ENCODE peak calls at places on chromosomes 2 and 18, in five cellular contexts. G is skeletal muscle cell; N is prostate gland; A is A549; R is CD4-positive, CD25-positive, alpha-beta regulatory T cell. V is an unnamed sample.

GRCh38 chr2:207839575-207839974 is 69.9 kb upstream of the FZD5 start:
- DNase-seq in N (no peak), A (no peak), R (no peak), G (no peak), V (no peak)

GRCh38 chr2:142722086-142722485 is 155.4 kb upstream of the KYNU start:
- DNase-seq in G (no peak), N (no peak), A (no peak), R (no peak), V (no peak)

GRCh38 chr2:195486987-195487644 is 169.9 kb upstream of the SLC39A10 start:
- DNase-seq in G (peak; percentile 73), N (no peak), R (peak; percentile 22), A (peak; percentile 67), V (peak; percentile 23)

GRCh38 chr2:1847846-1848598 is 103.7 kb upstream of the PXDN start:
- DNase-seq in G (no peak), R (no peak), A (no peak), N (no peak), V (no peak)

GRCh38 chr18:41457730-41458129 is 497.3 kb upstream of the PIK3C3 start:
- DNase-seq in N (no peak), G (no peak), A (no peak), R (no peak), V (no peak)

GRCh38 chr2:26035110-26035728 is 1.3 kb downstream of the RAB10 start:
- DNase-seq in A (no peak), R (no peak), N (no peak), G (no peak), V (no peak)

GRCh38 chr2:5788447-5788846 is 96.3 kb downstream of the SOX11 start:
- DNase-seq in A (no peak), N (no peak), G (no peak), R (no peak), V (no peak)

GRCh38 chr2:47688561-47688960 is 94.4 kb upstream of the MSH6 start:
- DNase-seq in G (no peak), R (no peak), N (no peak), A (no peak), V (no peak)

GRCh38 chr18:48605408-48605845 is 66.6 kb downstream of the CTIF start:
- DNase-seq in G (no peak), A (peak; percentile 49), N (no peak), R (no peak), V (peak; percentile 50)

GRCh38 chr2:10265328-10266132 is 37.2 kb upstream of the HPCAL1 start:
- DNase-seq in A (no peak), N (no peak), G (no peak), R (no peak), V (no peak)

GRCh38 chr2:349390-349789 is 61.5 kb upstream of the ALKAL2 start:
- DNase-seq in A (no peak), N (no peak), R (no peak), G (no peak), V (no peak)

GRCh38 chr2:217839073-217839749 is 163.6 kb downstream of the TNS1 start:
- DNase-seq in R (no peak), G (no peak), N (no peak), A (no peak), V (no peak)

GRCh38 chr2:160076935-160077334 is 14.5 kb upstream of the PLA2R1 start:
- DNase-seq in A (no peak), G (no peak), R (no peak), N (no peak), V (no peak)

GRCh38 chr2:74099835-74100234 is 47.9 kb downstream of the BOLA3 start:
- DNase-seq in A (no peak), G (no peak), N (peak; percentile 46), R (no peak), V (no peak)

GRCh38 chr18:73881396-73881795 is 266.2 kb downstream of the FBXO15 start:
- DNase-seq in G (no peak), A (no peak), N (no peak), R (no peak), V (no peak)

GRCh38 chr18:37282386-37283037 is 283.1 kb downstream of the CELF4 start:
- DNase-seq in R (no peak), G (no peak), A (peak; percentile 6), N (no peak), V (no peak)

GRCh38 chr18:58205087-58205779 is 161.2 kb downstream of the NEDD4L start:
- DNase-seq in G (peak; percentile 59), N (no peak), R (no peak), A (no peak), V (no peak)

GRCh38 chr2:53786371-53787254 is at the start of the genes ASB3 and ERLEC1:
- DNase-seq in R (peak; percentile 85), N (peak; percentile 86), G (peak; percentile 54), A (peak; percentile 92), V (peak; percentile 57)

GRCh38 chr2:10028988-10029874 is 14.1 kb upstream of the KLF11 start:
- DNase-seq in N (no peak), G (no peak), R (peak; percentile 47), A (no peak), V (no peak)

GRCh38 chr2:238974510-238975166 is 126.8 kb downstream of the TWIST2 start:
- DNase-seq in A (peak; percentile 80), G (peak; percentile 75), R (no peak), N (no peak), V (peak; percentile 81)

GRCh38 chr2:127074358-127074757 is 32.6 kb downstream of the BIN1 start:
- DNase-seq in A (no peak), R (no peak), G (no peak), N (no peak), V (no peak)

GRCh38 chr2:80392446-80392845 is 87.9 kb upstream of the LRRTM1 start:
- DNase-seq in N (no peak), R (no peak), A (no peak), G (no peak), V (no peak)

GRCh38 chr18:54712315-54712714 is 116.0 kb upstream of the RAB27B start:
- DNase-seq in N (no peak), A (peak; percentile 10), R (no peak), G (peak; percentile 49), V (peak; percentile 35)

GRCh38 chr18:10681581-10682367 is 155.9 kb downstream of the NAPG start:
- DNase-seq in R (no peak), N (no peak), A (no peak), G (no peak), V (no peak)

GRCh38 chr2:218257390-218257981 is 3.3 kb upstream of the GPBAR1 start:
- DNase-seq in N (no peak), R (peak; percentile 64), G (no peak), A (peak; percentile 50), V (no peak)

GRCh38 chr2:42931147-42931817 is 138.9 kb upstream of the HAAO start:
- DNase-seq in G (no peak), R (no peak), A (peak; percentile 27), N (no peak), V (no peak)

GRCh38 chr2:6073260-6074141 is 381.3 kb downstream of the SOX11 start:
- DNase-seq in N (no peak), G (peak; percentile 5), R (no peak), A (no peak), V (peak; percentile 83)

GRCh38 chr18:50649821-50650220 is 89.9 kb downstream of the MAPK4 start:
- DNase-seq in R (no peak), N (peak; percentile 27), A (no peak), G (no peak), V (peak; percentile 22)

GRCh38 chr2:139160838-139161237 is 380.6 kb upstream of the NXPH2 start:
- DNase-seq in N (no peak), G (peak; percentile 77), R (no peak), A (no peak), V (no peak)

GRCh38 chr18:50659091-50660003 is 99.5 kb downstream of the MAPK4 start:
- DNase-seq in R (no peak), A (peak; percentile 44), G (no peak), N (no peak), V (no peak)

DNA sequence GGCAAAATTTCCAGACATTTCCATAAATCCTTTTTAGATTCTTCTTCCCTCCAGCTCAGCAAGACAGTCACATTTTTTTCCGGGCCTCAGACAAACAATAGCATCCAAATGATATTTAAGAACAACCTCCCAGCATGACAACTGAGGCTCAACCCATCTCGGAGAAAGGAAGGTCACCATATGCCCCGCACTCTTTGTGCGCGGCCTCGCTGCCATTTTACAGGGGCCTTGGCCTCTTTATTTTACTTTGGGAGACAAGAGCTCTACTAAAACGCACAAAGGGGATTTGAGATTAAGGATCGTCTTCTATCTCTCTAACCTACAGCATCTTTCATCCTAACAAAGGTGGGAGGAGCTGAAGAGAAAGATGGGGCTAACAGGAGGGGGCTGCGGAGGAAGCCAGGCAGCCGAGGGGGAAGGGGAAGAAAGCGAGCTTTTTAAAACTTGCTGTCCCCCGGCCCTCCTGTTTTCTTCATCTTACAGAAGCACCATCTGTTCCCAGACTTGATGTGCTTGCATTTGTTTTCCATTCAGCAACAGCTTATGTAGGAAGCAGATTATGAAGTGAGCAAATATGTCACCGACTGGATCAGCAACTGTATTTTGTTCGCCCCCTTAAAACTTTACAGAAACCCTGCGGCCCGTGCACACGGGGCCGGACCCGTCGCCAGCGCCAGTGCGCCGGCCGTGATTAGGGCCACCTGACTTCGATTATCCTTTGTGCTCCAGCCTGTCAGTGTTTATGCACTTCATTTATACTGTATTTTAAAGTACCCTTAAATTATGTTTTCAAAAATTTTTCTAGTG is 61.2 kb downstream of the CDCA7 start:
- DNase-seq in G (no peak), R (no peak), A (no peak), N (no peak), V (no peak)
- H3K4me3 ChIP-seq in G (no peak overlapping the region), R (no peak overlapping the region), A (no peak overlapping the region), N (no peak overlapping the region), V (no peak overlapping the region)

DNA sequence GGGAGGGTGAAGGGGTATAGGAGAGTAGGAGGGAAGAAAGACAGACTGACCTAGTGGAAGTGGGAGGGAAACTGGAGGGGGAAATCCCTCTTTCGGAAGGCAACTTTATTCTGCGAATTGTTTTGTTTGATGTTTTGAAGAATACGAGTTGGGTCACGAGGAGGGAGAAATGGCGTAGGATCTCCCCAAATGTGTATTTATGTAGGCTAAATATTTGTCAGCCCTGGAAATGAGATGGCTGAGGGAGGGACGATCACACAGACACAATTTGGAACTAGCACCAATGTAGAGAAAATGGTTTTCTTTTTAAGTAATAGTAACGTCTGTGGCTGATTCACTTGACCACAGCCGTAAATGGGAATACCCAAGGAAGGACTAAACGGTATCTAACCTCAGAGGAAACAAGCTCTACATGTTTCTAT is 172.3 kb downstream of the ICOS start:
- DNase-seq in A (no peak), N (no peak), R (no peak), G (no peak), V (no peak)
- H3K4me3 ChIP-seq in A (no peak overlapping the region), N (no peak overlapping the region), R (peak overlapping the region; percentile 62), G (no peak overlapping the region), V (no peak overlapping the region)

GRCh38 chr2:215171151-215171550 is 32.7 kb upstream of the ABCA12 start:
- DNase-seq in N (no peak), A (no peak), R (no peak), G (no peak), V (peak; percentile 8)
- H3K4me3 ChIP-seq in N (no peak overlapping the region), A (no peak overlapping the region), R (peak overlapping the region; percentile 73), G (peak overlapping the region; percentile 29), V (no peak overlapping the region)

GRCh38 chr18:68284236-68284635 is 430.7 kb downstream of the TMX3 start:
- DNase-seq in A (no peak), R (no peak), N (no peak), G (no peak), V (no peak)
- H3K4me3 ChIP-seq in A (no peak overlapping the region), R (no peak overlapping the region), N (no peak overlapping the region), G (no peak overlapping the region), V (no peak overlapping the region)

GRCh38 chr2:237490805-237491194 is 3.7 kb downstream of the MLPH start:
- DNase-seq in G (no peak), R (no peak), A (no peak), N (no peak), V (no peak)
- H3K4me3 ChIP-seq in G (no peak overlapping the region), R (no peak overlapping the region), A (peak overlapping the region; percentile 86), N (no peak overlapping the region), V (no peak overlapping the region)

V was measured in astrocyte of the cerebellum.